ENCODE peak calls at places on chromosomes 4 and X, in six cellular contexts. One of them, this sample, is unnamed.

GRCh38 chr4:151015458-151016344 is 617 bp upstream of the LRBA start:
- DNase-seq in ACHN: peak
- DNase-seq in RPMI8226: peak
- DNase-seq in T-cell: peak
- DNase-seq in stimulated activated CD8-positive, alpha-beta memory T cell treated with anti-CD3 and anti-CD28 coated beads, Interleukin-15, amount 100 ng/mL, for 24 hours: peak
- DNase-seq in HEK293T: peak
- DNase-seq in this sample: peak

GRCh38 chrX:2928127-2928582 is 984 bp downstream of the ARSD start:
- DNase-seq in stimulated activated CD8-positive, alpha-beta memory T cell treated with anti-CD3 and anti-CD28 coated beads, Interleukin-15, amount 100 ng/mL, for 24 hours: no peak
- DNase-seq in T-cell: no peak
- DNase-seq in ACHN: peak
- DNase-seq in HEK293T: no peak
- DNase-seq in RPMI8226: no peak
- DNase-seq in this sample: no peak

GRCh38 chrX:39759526-39760224 is 338.1 kb downstream of the BCOR start:
- DNase-seq in ACHN: peak
- DNase-seq in RPMI8226: peak
- DNase-seq in stimulated activated CD8-positive, alpha-beta memory T cell treated with anti-CD3 and anti-CD28 coated beads, Interleukin-15, amount 100 ng/mL, for 24 hours: no peak
- DNase-seq in HEK293T: no peak
- DNase-seq in T-cell: no peak
- DNase-seq in this sample: no peak

GRCh38 chrX:13899607-13900006 is 82.7 kb upstream of the GPM6B start:
- DNase-seq in HEK293T: no peak
- DNase-seq in T-cell: no peak
- DNase-seq in ACHN: no peak
- DNase-seq in RPMI8226: no peak
- DNase-seq in stimulated activated CD8-positive, alpha-beta memory T cell treated with anti-CD3 and anti-CD28 coated beads, Interleukin-15, amount 100 ng/mL, for 24 hours: no peak
- DNase-seq in this sample: no peak

GRCh38 chrX:80648023-80648422 is 161.7 kb downstream of the BRWD3 start:
- DNase-seq in HEK293T: peak
- DNase-seq in stimulated activated CD8-positive, alpha-beta memory T cell treated with anti-CD3 and anti-CD28 coated beads, Interleukin-15, amount 100 ng/mL, for 24 hours: no peak
- DNase-seq in RPMI8226: peak
- DNase-seq in ACHN: peak
- DNase-seq in T-cell: no peak
- DNase-seq in this sample: no peak

GRCh38 chr4:142516686-142517145 is 329.4 kb downstream of the INPP4B start:
- DNase-seq in RPMI8226: no peak
- DNase-seq in T-cell: no peak
- DNase-seq in ACHN: no peak
- DNase-seq in HEK293T: no peak
- DNase-seq in stimulated activated CD8-positive, alpha-beta memory T cell treated with anti-CD3 and anti-CD28 coated beads, Interleukin-15, amount 100 ng/mL, for 24 hours: no peak
- DNase-seq in this sample: no peak

GRCh38 chr4:126364290-126364978 is 1049.7 kb downstream of the FAT4 start:
- DNase-seq in RPMI8226: no peak
- DNase-seq in T-cell: no peak
- DNase-seq in HEK293T: no peak
- DNase-seq in stimulated activated CD8-positive, alpha-beta memory T cell treated with anti-CD3 and anti-CD28 coated beads, Interleukin-15, amount 100 ng/mL, for 24 hours: no peak
- DNase-seq in ACHN: no peak
- DNase-seq in this sample: no peak

GRCh38 chr4:71553605-71554004 is 214.8 kb downstream of the SLC4A4 start:
- DNase-seq in ACHN: peak
- DNase-seq in stimulated activated CD8-positive, alpha-beta memory T cell treated with anti-CD3 and anti-CD28 coated beads, Interleukin-15, amount 100 ng/mL, for 24 hours: no peak
- DNase-seq in HEK293T: peak
- DNase-seq in RPMI8226: peak
- DNase-seq in T-cell: no peak
- DNase-seq in this sample: no peak

GRCh38 chrX:134013092-134013497 is 27.7 kb upstream of the GPC3 start:
- DNase-seq in T-cell: no peak
- DNase-seq in ACHN: no peak
- DNase-seq in HEK293T: no peak
- DNase-seq in stimulated activated CD8-positive, alpha-beta memory T cell treated with anti-CD3 and anti-CD28 coated beads, Interleukin-15, amount 100 ng/mL, for 24 hours: no peak
- DNase-seq in RPMI8226: no peak
- DNase-seq in this sample: no peak

This sample was measured in NK-92 treated with Interleukin-12 subunit alpha and Interleukin-12 subunit beta, amount 100 ng/mL, for 24 hours.